ENCODE peak calls at places on chromosomes 2 and 18, in seven cellular contexts. Y is SK-N-SH, K is GM23338, V is PC-9, M is HCT116, F is OCI-LY7, N is PC-3. O is an unnamed sample.
A peak's percentile ranks its signal among the peaks of the same experiment; 100 is the strongest.

GRCh38 chr2:197279997-197280756 is 30.4 kb downstream of the ANKRD44 start:
- DNase-seq in Y (peak; percentile 38), K (no peak), V (no peak), M (no peak), F (no peak), N (no peak), O (no peak)

GRCh38 chr18:63850010-63850409 is 37.5 kb upstream of the SERPINB2 start:
- DNase-seq in Y (peak; percentile 10), K (peak; percentile 76), V (peak; percentile 78), M (peak; percentile 32), F (peak; percentile 16), N (peak; percentile 79), O (peak; percentile 74)

GRCh38 chr2:217186565-217187218 is 326.8 kb upstream of the TNP1 start:
- DNase-seq in Y (no peak), K (no peak), V (no peak), M (no peak), F (no peak), N (no peak), O (no peak)

GRCh38 chr2:8009010-8009597 is 672.8 kb upstream of the ID2 start:
- DNase-seq in Y (no peak), K (no peak), V (no peak), M (no peak), F (no peak), N (peak; percentile 47), O (no peak)

GRCh38 chr2:222248256-222248655 is 50.5 kb downstream of the PAX3 start:
- DNase-seq in Y (no peak), K (no peak), V (no peak), M (no peak), F (no peak), N (no peak), O (no peak)

GRCh38 chr2:113174369-113174735 is 581 bp downstream of the PSD4 start:
- DNase-seq in Y (no peak), K (no peak), V (no peak), M (no peak), F (peak; percentile 53), N (no peak), O (peak; percentile 64)

GRCh38 chr2:237180987-237181386 is 95.3 kb downstream of the COPS8 start:
- DNase-seq in Y (no peak), K (no peak), V (no peak), M (no peak), F (no peak), N (no peak), O (no peak)

GRCh38 chr2:168402531-168402930 is 53.5 kb upstream of the CERS6 start:
- DNase-seq in Y (no peak), K (no peak), V (no peak), M (no peak), F (no peak), N (no peak), O (no peak)

GRCh38 chr18:26791676-26792075 is 73.8 kb downstream of the AQP4 start:
- DNase-seq in Y (no peak), K (no peak), V (no peak), M (no peak), F (no peak), N (peak; percentile 7), O (no peak)

GRCh38 chr2:223072826-223073225 is 20.8 kb downstream of the KCNE4 start:
- DNase-seq in Y (no peak), K (no peak), V (no peak), M (no peak), F (no peak), N (no peak), O (no peak)

GRCh38 chr18:3689091-3689490 is 239.1 kb downstream of the TGIF1 start:
- DNase-seq in Y (no peak), K (no peak), V (no peak), M (no peak), F (no peak), N (no peak), O (no peak)

GRCh38 chr18:42078711-42079110 is 123.7 kb downstream of the PIK3C3 start:
- DNase-seq in Y (no peak), K (no peak), V (no peak), M (no peak), F (no peak), N (no peak), O (no peak)

GRCh38 chr2:96870631-96871255 is 863 bp upstream of the SEMA4C start:
- DNase-seq in Y (no peak), K (peak; percentile 34), V (no peak), M (no peak), F (no peak), N (no peak), O (no peak)

GRCh38 chr2:177404243-177404642 is 11.7 kb downstream of the AGPS start:
- DNase-seq in Y (no peak), K (no peak), V (no peak), M (no peak), F (no peak), N (no peak), O (no peak)

GRCh38 chr2:16242906-16243305 is 302.6 kb downstream of the MYCN start:
- DNase-seq in Y (no peak), K (no peak), V (no peak), M (no peak), F (no peak), N (no peak), O (no peak)

GRCh38 chr2:10392951-10393647 is 55.0 kb downstream of the ODC1 start:
- DNase-seq in Y (peak; percentile 91), K (peak; percentile 55), V (no peak), M (no peak), F (no peak), N (no peak), O (no peak)

GRCh38 chr2:222313816-222314215 is 15.0 kb upstream of the PAX3 start:
- DNase-seq in Y (no peak), K (no peak), V (no peak), M (no peak), F (no peak), N (no peak), O (no peak)

GRCh38 chr18:63267990-63268721 is 51.4 kb downstream of the BCL2 start:
- DNase-seq in Y (no peak), K (no peak), V (no peak), M (no peak), F (no peak), N (no peak), O (no peak)

GRCh38 chr2:183532514-183532913 is 408.3 kb downstream of the NUP35 start:
- DNase-seq in Y (no peak), K (peak; percentile 93), V (peak; percentile 68), M (no peak), F (no peak), N (peak; percentile 74), O (no peak)

GRCh38 chr2:3741372-3741771 is 38.0 kb downstream of the DCDC2C start:
- DNase-seq in Y (no peak), K (peak; percentile 5), V (no peak), M (no peak), F (no peak), N (no peak), O (no peak)
- H2AFZ ChIP-seq in Y (no peak overlapping the region), K (no peak overlapping the region), V (no peak overlapping the region), M (no peak overlapping the region), F (no peak overlapping the region), N (no peak overlapping the region), O (no peak overlapping the region)

GRCh38 chr2:229350928-229351327 is 79.8 kb upstream of the PID1 start:
- DNase-seq in Y (no peak), K (no peak), V (no peak), M (no peak), F (no peak), N (no peak), O (no peak)
- H3K9me2 ChIP-seq in Y (no peaks in the 10 kb centered on the region), K (peaks cover 6% of the 10 kb centered on the region), V (no peaks in the 10 kb centered on the region), M (no peaks in the 10 kb centered on the region), F (no peaks in the 10 kb centered on the region), N (no peaks in the 10 kb centered on the region), O (no peaks in the 10 kb centered on the region)

GRCh38 chr2:24508878-24509277 is 17.8 kb downstream of the NCOA1 start:
- DNase-seq in Y (no peak), K (no peak), V (no peak), M (no peak), F (no peak), N (no peak), O (no peak)
- H3K4me1 ChIP-seq in Y (no peaks in the 10 kb centered on the region), K (peaks cover 12% of the 10 kb centered on the region), V (no peaks in the 10 kb centered on the region), M (no peaks in the 10 kb centered on the region), F (no peaks in the 10 kb centered on the region), N (no peaks in the 10 kb centered on the region), O (no peaks in the 10 kb centered on the region)

GRCh38 chr2:53958443-53958842 is 12.3 kb downstream of the PSME4 start:
- DNase-seq in Y (no peak), K (no peak), V (no peak), M (no peak), F (no peak), N (no peak), O (no peak)
- H2AFZ ChIP-seq in Y (no peak overlapping the region), K (no peak overlapping the region), V (no peak overlapping the region), M (no peak overlapping the region), F (no peak overlapping the region), N (no peak overlapping the region), O (no peak overlapping the region)

DNA sequence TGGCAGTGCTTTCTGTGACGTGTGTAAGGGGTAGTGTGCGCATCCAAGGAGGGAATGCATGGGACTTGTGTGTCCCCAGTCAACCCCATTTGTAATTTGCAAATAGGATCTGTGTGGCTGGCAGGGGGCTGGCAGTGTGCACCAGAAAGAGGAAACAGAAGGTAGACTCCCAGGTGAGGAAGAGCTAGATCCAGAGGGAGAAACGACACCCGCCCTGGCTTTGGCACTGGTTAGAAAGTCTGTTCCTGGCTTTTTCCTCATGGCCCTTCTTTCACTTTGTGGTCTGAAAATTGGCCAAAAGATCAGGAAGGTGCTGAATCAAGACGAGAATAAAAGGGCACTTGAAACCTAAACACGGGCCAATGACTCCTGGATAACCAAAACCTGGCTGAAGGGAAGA is 33.3 kb downstream of the PRKCE start:
- DNase-seq in Y (no peak), K (no peak), V (no peak), M (no peak), F (no peak), N (no peak), O (no peak)
- H3K9me2 ChIP-seq in Y (no peaks in the 10 kb centered on the region), K (peaks cover 3% of the 10 kb centered on the region), V (no peaks in the 10 kb centered on the region), M (no peaks in the 10 kb centered on the region), F (no peaks in the 10 kb centered on the region), N (no peaks in the 10 kb centered on the region), O (no peaks in the 10 kb centered on the region)

GRCh38 chr2:102397167-102397566 is 25.8 kb upstream of the IL18RAP start:
- DNase-seq in Y (no peak), K (peak; percentile 30), V (no peak), M (no peak), F (no peak), N (no peak), O (no peak)

GRCh38 chr2:102396012-102396411 is 26.9 kb upstream of the IL18RAP start:
- DNase-seq in Y (no peak), K (no peak), V (no peak), M (no peak), F (no peak), N (no peak), O (no peak)

GRCh38 chr2:102401868-102402267 is 21.1 kb upstream of the IL18RAP start:
- DNase-seq in Y (no peak), K (no peak), V (no peak), M (no peak), F (no peak), N (no peak), O (no peak)

GRCh38 chr2:102399499-102400141 is 23.3 kb upstream of the IL18RAP start:
- DNase-seq in Y (no peak), K (no peak), V (no peak), M (no peak), F (no peak), N (no peak), O (no peak)
- H3K4me1 ChIP-seq in Y (no peaks in the 10 kb centered on the region), K (no peaks in the 10 kb centered on the region), V (no peaks in the 10 kb centered on the region), M (no peaks in the 10 kb centered on the region), F (no peaks in the 10 kb centered on the region), N (no peaks in the 10 kb centered on the region), O (no peaks in the 10 kb centered on the region)